ENCODE peak calls at places on chromosome 4, in four cellular contexts. One of them, this sample, is unnamed.

GRCh38 chr4:148101235-148101634 is 341.0 kb downstream of the NR3C2 start:
- DNase-seq in nephron progenitor cell: no peak
- DNase-seq in kidney epithelial cell: no peak
- DNase-seq in heart left ventricle: no peak
- DNase-seq in this sample: no peak

GRCh38 chr4:71136071-71136470 is 142.6 kb downstream of the DCK start:
- DNase-seq in kidney epithelial cell: no peak
- DNase-seq in heart left ventricle: no peak
- DNase-seq in nephron progenitor cell: no peak
- DNase-seq in this sample: no peak

GRCh38 chr4:100848865-100849264 is 331.0 kb upstream of the EMCN start:
- DNase-seq in nephron progenitor cell: no peak
- DNase-seq in heart left ventricle: no peak
- DNase-seq in kidney epithelial cell: no peak
- DNase-seq in this sample: no peak

GRCh38 chr4:97238956-97239698 is 904.1 kb downstream of the STPG2 start:
- DNase-seq in kidney epithelial cell: no peak
- DNase-seq in nephron progenitor cell: peak
- DNase-seq in heart left ventricle: no peak
- DNase-seq in this sample: no peak

GRCh38 chr4:176789955-176790354 is 2.8 kb downstream of the VEGFC start:
- DNase-seq in kidney epithelial cell: peak
- DNase-seq in heart left ventricle: no peak
- DNase-seq in nephron progenitor cell: no peak
- DNase-seq in this sample: no peak

GRCh38 chr4:123479944-123480343 is 83.3 kb downstream of the SPRY1 start:
- DNase-seq in nephron progenitor cell: no peak
- DNase-seq in kidney epithelial cell: no peak
- DNase-seq in heart left ventricle: no peak
- DNase-seq in this sample: no peak

GRCh38 chr4:56424697-56425514 is 10.5 kb downstream of the PPAT start:
- DNase-seq in nephron progenitor cell: peak
- DNase-seq in kidney epithelial cell: no peak
- DNase-seq in heart left ventricle: no peak
- DNase-seq in this sample: no peak

GRCh38 chr4:183995489-183996049 is 90.5 kb downstream of the STOX2 start:
- DNase-seq in heart left ventricle: no peak
- DNase-seq in kidney epithelial cell: no peak
- DNase-seq in nephron progenitor cell: no peak
- DNase-seq in this sample: no peak

GRCh38 chr4:27463816-27464215 is 603.2 kb downstream of the STIM2 start:
- DNase-seq in heart left ventricle: no peak
- DNase-seq in kidney epithelial cell: peak
- DNase-seq in nephron progenitor cell: no peak
- DNase-seq in this sample: no peak

GRCh38 chr4:26130173-26130572 is 190.6 kb upstream of the RBPJ start:
- DNase-seq in nephron progenitor cell: no peak
- DNase-seq in kidney epithelial cell: no peak
- DNase-seq in heart left ventricle: no peak
- DNase-seq in this sample: no peak

GRCh38 chr4:103996637-103997036 is 276.9 kb upstream of the TACR3 start:
- DNase-seq in nephron progenitor cell: peak
- DNase-seq in heart left ventricle: no peak
- DNase-seq in kidney epithelial cell: peak
- DNase-seq in this sample: peak

GRCh38 chr4:126470862-126471261 is 1156.1 kb downstream of the FAT4 start:
- DNase-seq in heart left ventricle: no peak
- DNase-seq in nephron progenitor cell: no peak
- DNase-seq in kidney epithelial cell: no peak
- DNase-seq in this sample: no peak

GRCh38 chr4:37604464-37604863 is 81.7 kb downstream of the RELL1 start:
- DNase-seq in heart left ventricle: no peak
- DNase-seq in nephron progenitor cell: no peak
- DNase-seq in kidney epithelial cell: no peak
- DNase-seq in this sample: no peak

GRCh38 chr4:154082760-154083530 is 294.1 kb upstream of the SFRP2 start:
- DNase-seq in kidney epithelial cell: peak
- DNase-seq in nephron progenitor cell: no peak
- DNase-seq in heart left ventricle: no peak
- DNase-seq in this sample: no peak

GRCh38 chr4:164379694-164380093 is 374.2 kb upstream of the SMIM31 start:
- DNase-seq in nephron progenitor cell: no peak
- DNase-seq in kidney epithelial cell: no peak
- DNase-seq in heart left ventricle: no peak
- DNase-seq in this sample: no peak

GRCh38 chr4:21067351-21067750 is 367.1 kb downstream of the PACRGL start:
- DNase-seq in kidney epithelial cell: no peak
- DNase-seq in heart left ventricle: no peak
- DNase-seq in nephron progenitor cell: no peak
- DNase-seq in this sample: no peak

GRCh38 chr4:80306255-80306654 is 29.3 kb upstream of the CFAP299 start:
- DNase-seq in heart left ventricle: no peak
- DNase-seq in kidney epithelial cell: no peak
- DNase-seq in nephron progenitor cell: no peak
- DNase-seq in this sample: no peak

GRCh38 chr4:78174931-78175330 is 117.8 kb downstream of the FRAS1 start:
- DNase-seq in kidney epithelial cell: no peak
- DNase-seq in nephron progenitor cell: no peak
- DNase-seq in heart left ventricle: no peak
- DNase-seq in this sample: no peak

GRCh38 chr4:55125087-55125721 is at the start of gene KDR:
- DNase-seq in kidney epithelial cell: no peak
- DNase-seq in heart left ventricle: peak
- DNase-seq in nephron progenitor cell: peak
- DNase-seq in this sample: no peak

GRCh38 chr4:153850525-153851280 is 61.8 kb upstream of the SFRP2 start:
- DNase-seq in heart left ventricle: no peak
- DNase-seq in kidney epithelial cell: no peak
- DNase-seq in nephron progenitor cell: no peak
- DNase-seq in this sample: no peak

GRCh38 chr4:20421586-20421985 is 169.9 kb downstream of the SLIT2 start:
- DNase-seq in nephron progenitor cell: no peak
- DNase-seq in kidney epithelial cell: no peak
- DNase-seq in heart left ventricle: no peak
- DNase-seq in this sample: no peak

GRCh38 chr4:111512081-111512774 is 633.0 kb upstream of the FAM241A start:
- DNase-seq in kidney epithelial cell: peak
- DNase-seq in nephron progenitor cell: no peak
- DNase-seq in heart left ventricle: no peak
- DNase-seq in this sample: peak

GRCh38 chr4:101349346-101350064 is 2.2 kb upstream of the PPP3CA start:
- DNase-seq in kidney epithelial cell: no peak
- DNase-seq in nephron progenitor cell: no peak
- DNase-seq in heart left ventricle: peak
- DNase-seq in this sample: no peak

GRCh38 chr4:73922766-73923630 is 53.8 kb downstream of the CXCL1 start:
- DNase-seq in heart left ventricle: no peak
- DNase-seq in nephron progenitor cell: no peak
- DNase-seq in kidney epithelial cell: no peak
- DNase-seq in this sample: no peak

GRCh38 chr4:154313004-154313587 is 178.5 kb downstream of the DCHS2 start:
- DNase-seq in nephron progenitor cell: no peak
- DNase-seq in heart left ventricle: no peak
- DNase-seq in kidney epithelial cell: no peak
- DNase-seq in this sample: no peak

GRCh38 chr4:151139814-151140213 is 40.4 kb downstream of the RPS3A start:
- DNase-seq in nephron progenitor cell: no peak
- DNase-seq in heart left ventricle: no peak
- DNase-seq in kidney epithelial cell: no peak
- DNase-seq in this sample: no peak

GRCh38 chr4:138663883-138664282 is 351.7 kb upstream of the NOCT start:
- DNase-seq in kidney epithelial cell: no peak
- DNase-seq in heart left ventricle: no peak
- DNase-seq in nephron progenitor cell: no peak
- DNase-seq in this sample: no peak

DNA sequence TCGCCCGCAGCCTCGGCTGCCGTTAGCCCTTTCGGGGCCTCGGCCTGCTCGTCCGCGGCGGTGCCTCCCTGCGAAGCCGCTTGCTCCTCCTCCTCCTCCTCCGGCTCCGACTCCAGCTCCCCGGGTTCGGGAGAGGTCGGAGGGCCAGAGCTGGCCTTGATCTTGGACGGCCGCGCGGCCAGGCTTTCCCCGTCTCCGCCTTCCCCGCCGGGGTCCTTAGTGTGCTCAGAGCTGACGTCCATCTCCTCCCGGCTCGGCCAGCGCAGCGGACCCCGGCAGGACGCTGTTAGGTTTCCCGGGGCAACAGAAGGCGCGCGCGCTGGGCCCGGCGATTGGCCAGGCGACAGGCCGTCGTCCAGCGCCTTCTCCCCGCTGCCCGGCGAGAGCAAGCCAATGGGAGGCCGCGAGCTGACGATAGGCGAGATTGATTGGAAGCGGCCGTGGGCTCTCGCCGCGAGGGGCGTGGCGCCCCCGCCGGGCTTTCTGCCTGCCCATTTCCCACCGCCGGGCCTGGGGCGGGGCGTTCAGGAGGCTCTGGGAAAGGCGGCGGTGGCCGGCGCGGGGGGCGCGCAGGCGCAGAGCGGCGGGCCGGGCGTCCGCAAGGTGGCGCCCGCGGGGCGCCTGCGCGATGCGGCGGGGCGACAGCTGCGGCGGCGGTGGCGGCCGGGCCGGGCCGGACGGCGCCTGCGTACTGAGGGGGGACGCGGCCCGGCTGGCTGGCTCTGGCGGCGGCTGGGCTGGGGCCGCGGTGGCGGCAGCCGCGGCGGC is at the start of gene TADA2B:
- DNase-seq in heart left ventricle: peak
- DNase-seq in nephron progenitor cell: peak
- DNase-seq in kidney epithelial cell: peak
- DNase-seq in this sample: peak
- TF ChIP-seq CTCF in heart left ventricle: peak
- TF ChIP-seq CTCF in nephron progenitor cell: no peak
- TF ChIP-seq CTCF in kidney epithelial cell: no peak
- TF ChIP-seq CTCF in this sample: peak

GRCh38 chr4:94767446-94767845 is 9.7 kb downstream of the BMPR1B start:
- DNase-seq in kidney epithelial cell: no peak
- DNase-seq in heart left ventricle: no peak
- DNase-seq in nephron progenitor cell: no peak
- DNase-seq in this sample: no peak

GRCh38 chr4:94764069-94764468 is 6.3 kb downstream of the BMPR1B start:
- DNase-seq in heart left ventricle: no peak
- DNase-seq in kidney epithelial cell: no peak
- DNase-seq in nephron progenitor cell: no peak
- DNase-seq in this sample: no peak

GRCh38 chr4:94765174-94765573 is 7.4 kb downstream of the BMPR1B start:
- DNase-seq in nephron progenitor cell: no peak
- DNase-seq in kidney epithelial cell: no peak
- DNase-seq in heart left ventricle: no peak
- DNase-seq in this sample: no peak

GRCh38 chr4:94765653-94766052 is 7.9 kb downstream of the BMPR1B start:
- DNase-seq in nephron progenitor cell: no peak
- DNase-seq in kidney epithelial cell: no peak
- DNase-seq in heart left ventricle: no peak
- DNase-seq in this sample: no peak

DNA sequence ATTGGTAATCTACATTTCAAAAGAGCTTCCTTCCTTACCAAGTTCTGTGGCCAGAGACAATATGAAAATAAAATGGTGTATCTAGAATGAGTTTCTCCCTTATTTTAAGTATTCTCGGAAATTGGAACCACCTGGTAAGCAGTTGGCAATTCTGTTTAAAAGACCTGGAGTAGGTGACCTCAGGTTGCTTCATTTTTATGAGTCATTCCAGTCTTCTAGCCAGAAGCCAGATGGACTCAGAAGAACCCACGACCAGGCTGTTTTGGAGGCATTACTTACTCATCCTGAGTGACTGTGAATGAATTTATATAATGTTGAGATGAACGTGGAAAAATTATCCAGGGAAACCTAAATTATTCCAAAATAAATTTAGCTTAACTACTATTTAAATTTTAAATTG is 9.1 kb downstream of the BMPR1B start:
- DNase-seq in nephron progenitor cell: no peak
- DNase-seq in kidney epithelial cell: peak
- DNase-seq in heart left ventricle: no peak
- DNase-seq in this sample: no peak
- TF ChIP-seq CTCF in nephron progenitor cell: no peak
- TF ChIP-seq CTCF in kidney epithelial cell: no peak
- TF ChIP-seq CTCF in heart left ventricle: no peak
- TF ChIP-seq CTCF in this sample: no peak

DNA sequence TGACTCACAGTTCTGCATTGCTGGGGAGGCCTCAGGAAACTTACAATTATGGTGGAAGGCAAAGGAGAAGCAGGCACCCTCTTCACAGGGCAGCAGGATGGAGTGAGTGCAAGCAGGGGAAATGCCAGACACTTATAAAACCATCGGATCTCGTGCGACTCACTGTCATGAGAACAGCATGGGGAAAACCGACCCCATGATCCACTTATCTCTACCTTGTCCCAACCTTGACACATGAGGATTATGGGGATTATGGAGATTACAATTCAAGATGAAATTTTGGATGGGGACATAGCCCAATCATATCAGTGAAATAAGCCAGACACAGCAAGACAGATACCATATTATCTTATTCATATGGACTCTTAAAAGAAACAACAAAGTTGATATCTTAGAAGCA is 134.9 kb downstream of the C4orf33 start:
- DNase-seq in nephron progenitor cell: no peak
- DNase-seq in heart left ventricle: no peak
- DNase-seq in kidney epithelial cell: no peak
- DNase-seq in this sample: no peak
- TF ChIP-seq CTCF in nephron progenitor cell: no peak
- TF ChIP-seq CTCF in heart left ventricle: no peak
- TF ChIP-seq CTCF in kidney epithelial cell: no peak
- TF ChIP-seq CTCF in this sample: no peak

GRCh38 chr4:39841894-39842293 is 135.8 kb downstream of the PDS5A start:
- DNase-seq in kidney epithelial cell: no peak
- DNase-seq in heart left ventricle: no peak
- DNase-seq in nephron progenitor cell: no peak
- DNase-seq in this sample: no peak

GRCh38 chr4:39850727-39851126 is 127.0 kb downstream of the PDS5A start:
- DNase-seq in heart left ventricle: no peak
- DNase-seq in kidney epithelial cell: no peak
- DNase-seq in nephron progenitor cell: no peak
- DNase-seq in this sample: no peak

GRCh38 chr4:39846135-39846534 is 131.6 kb downstream of the PDS5A start:
- DNase-seq in kidney epithelial cell: no peak
- DNase-seq in heart left ventricle: no peak
- DNase-seq in nephron progenitor cell: no peak
- DNase-seq in this sample: no peak

DNA sequence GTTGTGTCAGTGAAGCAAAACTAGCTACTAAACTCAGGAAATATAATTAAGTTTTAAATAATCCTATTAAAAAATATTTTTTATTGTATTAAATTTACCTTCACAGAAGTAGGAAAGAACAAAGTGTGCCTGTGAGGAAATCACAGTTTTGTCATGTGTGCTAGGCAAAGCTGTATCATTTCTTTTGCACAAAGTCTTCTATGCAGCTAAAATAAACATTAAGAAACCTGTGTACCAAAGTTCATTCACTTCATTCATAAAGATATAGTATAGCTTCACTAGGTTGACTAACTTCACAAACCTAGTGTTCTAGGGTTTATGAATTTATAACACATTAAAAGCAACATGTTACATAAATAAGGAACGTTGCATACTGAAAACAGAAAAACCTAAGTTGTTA is 131.0 kb downstream of the PDS5A start:
- DNase-seq in nephron progenitor cell: no peak
- DNase-seq in kidney epithelial cell: no peak
- DNase-seq in heart left ventricle: no peak
- DNase-seq in this sample: no peak
- TF ChIP-seq CTCF in nephron progenitor cell: no peak
- TF ChIP-seq CTCF in kidney epithelial cell: no peak
- TF ChIP-seq CTCF in heart left ventricle: no peak
- TF ChIP-seq CTCF in this sample: no peak